ENCODE peak calls at places on chromosomes 13 and 19, in ten cellular contexts. One of them, this sample, is unnamed.

GRCh38 chr19:33814181-33815165 is 17.8 kb downstream of the KCTD15 start:
- DNase-seq in K562: no peak
- DNase-seq in stomach: no peak
- DNase-seq in Panc1: no peak
- DNase-seq in endothelial cell of umbilical vein: peak; percentile 84
- DNase-seq in breast epithelium: no peak
- DNase-seq in HCT116: no peak
- DNase-seq in sigmoid colon: peak; percentile 36
- DNase-seq in HepG2: no peak
- DNase-seq in H1: no peak
- DNase-seq in this sample: peak; percentile 41

GRCh38 chr19:23203841-23204344 is 46.3 kb downstream of the ZNF724 start:
- DNase-seq in K562: peak; percentile 17
- DNase-seq in stomach: no peak
- DNase-seq in Panc1: no peak
- DNase-seq in endothelial cell of umbilical vein: no peak
- DNase-seq in breast epithelium: no peak
- DNase-seq in HCT116: no peak
- DNase-seq in sigmoid colon: no peak
- DNase-seq in HepG2: no peak
- DNase-seq in H1: no peak
- DNase-seq in this sample: no peak

GRCh38 chr19:30431591-30431990 is 59.4 kb downstream of the ZNF536 start:
- DNase-seq in K562: no peak
- DNase-seq in stomach: no peak
- DNase-seq in Panc1: no peak
- DNase-seq in endothelial cell of umbilical vein: no peak
- DNase-seq in breast epithelium: no peak
- DNase-seq in HCT116: no peak
- DNase-seq in sigmoid colon: no peak
- DNase-seq in HepG2: no peak
- DNase-seq in H1: peak; percentile 22
- DNase-seq in this sample: peak; percentile 9

GRCh38 chr19:18895038-18895827 is 725 bp downstream of the CERS1 start:
- DNase-seq in K562: peak; percentile 72
- DNase-seq in stomach: no peak
- DNase-seq in Panc1: no peak
- DNase-seq in endothelial cell of umbilical vein: peak; percentile 42
- DNase-seq in breast epithelium: no peak
- DNase-seq in HCT116: peak; percentile 38
- DNase-seq in sigmoid colon: no peak
- DNase-seq in HepG2: peak; percentile 79
- DNase-seq in H1: peak; percentile 80
- DNase-seq in this sample: peak; percentile 75

GRCh38 chr19:44540736-44541135 is 11.3 kb upstream of the CEACAM20 start:
- DNase-seq in K562: no peak
- DNase-seq in stomach: no peak
- DNase-seq in Panc1: no peak
- DNase-seq in endothelial cell of umbilical vein: no peak
- DNase-seq in breast epithelium: no peak
- DNase-seq in HCT116: no peak
- DNase-seq in sigmoid colon: no peak
- DNase-seq in HepG2: no peak
- DNase-seq in H1: no peak
- DNase-seq in this sample: no peak

GRCh38 chr13:40517486-40518311 is 148.7 kb downstream of the FOXO1 start:
- DNase-seq in K562: no peak
- DNase-seq in stomach: no peak
- DNase-seq in Panc1: no peak
- DNase-seq in endothelial cell of umbilical vein: no peak
- DNase-seq in breast epithelium: no peak
- DNase-seq in HCT116: no peak
- DNase-seq in sigmoid colon: no peak
- DNase-seq in HepG2: no peak
- DNase-seq in H1: no peak
- DNase-seq in this sample: no peak

GRCh38 chr13:49908637-49909036 is 27.5 kb downstream of the SPRYD7 start:
- DNase-seq in K562: peak; percentile 14
- DNase-seq in stomach: no peak
- DNase-seq in Panc1: no peak
- DNase-seq in endothelial cell of umbilical vein: no peak
- DNase-seq in breast epithelium: no peak
- DNase-seq in HCT116: peak; percentile 2
- DNase-seq in sigmoid colon: no peak
- DNase-seq in HepG2: no peak
- DNase-seq in H1: no peak
- DNase-seq in this sample: no peak

GRCh38 chr13:77874406-77874805 is 44.2 kb downstream of the EDNRB start:
- DNase-seq in K562: no peak
- DNase-seq in stomach: no peak
- DNase-seq in Panc1: no peak
- DNase-seq in endothelial cell of umbilical vein: peak; percentile 60
- DNase-seq in breast epithelium: no peak
- DNase-seq in HCT116: no peak
- DNase-seq in sigmoid colon: no peak
- DNase-seq in HepG2: no peak
- DNase-seq in H1: no peak
- DNase-seq in this sample: no peak

GRCh38 chr19:42317535-42317934 is 4.4 kb downstream of the TMEM145 start:
- DNase-seq in K562: no peak
- DNase-seq in stomach: no peak
- DNase-seq in Panc1: no peak
- DNase-seq in endothelial cell of umbilical vein: no peak
- DNase-seq in breast epithelium: no peak
- DNase-seq in HCT116: no peak
- DNase-seq in sigmoid colon: no peak
- DNase-seq in HepG2: no peak
- DNase-seq in H1: no peak
- DNase-seq in this sample: no peak

GRCh38 chr19:35141627-35142401 is 1.2 kb upstream of the FXYD7 start:
- DNase-seq in K562: peak; percentile 61
- DNase-seq in stomach: no peak
- DNase-seq in Panc1: no peak
- DNase-seq in endothelial cell of umbilical vein: no peak
- DNase-seq in breast epithelium: no peak
- DNase-seq in HCT116: no peak
- DNase-seq in sigmoid colon: no peak
- DNase-seq in HepG2: no peak
- DNase-seq in H1: peak; percentile 65
- DNase-seq in this sample: no peak

GRCh38 chr19:2567580-2567979 is 91.7 kb downstream of the GADD45B start:
- DNase-seq in K562: no peak
- DNase-seq in stomach: no peak
- DNase-seq in Panc1: no peak
- DNase-seq in endothelial cell of umbilical vein: no peak
- DNase-seq in breast epithelium: no peak
- DNase-seq in HCT116: no peak
- DNase-seq in sigmoid colon: peak; percentile 85
- DNase-seq in HepG2: no peak
- DNase-seq in H1: no peak
- DNase-seq in this sample: peak; percentile 85

DNA sequence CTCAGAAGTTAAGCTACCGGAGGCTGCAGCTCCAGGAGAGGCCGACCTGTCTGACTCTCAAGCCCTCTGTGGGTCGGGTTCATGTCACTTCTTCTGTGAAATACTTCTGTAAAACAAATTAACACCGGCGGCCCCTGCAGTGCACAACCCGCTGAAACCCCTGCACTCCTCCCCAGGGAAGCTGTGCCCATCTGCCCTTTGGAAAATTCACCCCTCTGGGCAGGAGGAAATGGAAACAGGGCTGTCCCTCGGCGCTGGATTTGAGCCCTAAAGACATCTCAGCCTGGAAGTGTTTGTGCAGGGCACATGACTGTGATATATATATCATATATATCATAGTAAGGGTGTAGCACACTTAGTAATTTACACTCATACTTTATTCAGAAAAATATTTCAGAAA is 415.3 kb downstream of the IRS2 start:
- DNase-seq in K562: no peak
- DNase-seq in stomach: no peak
- DNase-seq in Panc1: no peak
- DNase-seq in endothelial cell of umbilical vein: no peak
- DNase-seq in breast epithelium: no peak
- DNase-seq in HCT116: no peak
- DNase-seq in sigmoid colon: no peak
- DNase-seq in HepG2: no peak
- DNase-seq in H1: no peak
- DNase-seq in this sample: no peak
- TF ChIP-seq POLR2AphosphoS5 in K562: no peak
- TF ChIP-seq POLR2AphosphoS5 in stomach: no peak
- TF ChIP-seq POLR2AphosphoS5 in Panc1: no peak
- TF ChIP-seq POLR2AphosphoS5 in endothelial cell of umbilical vein: no peak
- TF ChIP-seq POLR2AphosphoS5 in breast epithelium: no peak
- TF ChIP-seq POLR2AphosphoS5 in HCT116: no peak
- TF ChIP-seq POLR2AphosphoS5 in sigmoid colon: no peak
- TF ChIP-seq POLR2AphosphoS5 in HepG2: no peak
- TF ChIP-seq POLR2AphosphoS5 in H1: no peak
- TF ChIP-seq POLR2AphosphoS5 in this sample: no peak

DNA sequence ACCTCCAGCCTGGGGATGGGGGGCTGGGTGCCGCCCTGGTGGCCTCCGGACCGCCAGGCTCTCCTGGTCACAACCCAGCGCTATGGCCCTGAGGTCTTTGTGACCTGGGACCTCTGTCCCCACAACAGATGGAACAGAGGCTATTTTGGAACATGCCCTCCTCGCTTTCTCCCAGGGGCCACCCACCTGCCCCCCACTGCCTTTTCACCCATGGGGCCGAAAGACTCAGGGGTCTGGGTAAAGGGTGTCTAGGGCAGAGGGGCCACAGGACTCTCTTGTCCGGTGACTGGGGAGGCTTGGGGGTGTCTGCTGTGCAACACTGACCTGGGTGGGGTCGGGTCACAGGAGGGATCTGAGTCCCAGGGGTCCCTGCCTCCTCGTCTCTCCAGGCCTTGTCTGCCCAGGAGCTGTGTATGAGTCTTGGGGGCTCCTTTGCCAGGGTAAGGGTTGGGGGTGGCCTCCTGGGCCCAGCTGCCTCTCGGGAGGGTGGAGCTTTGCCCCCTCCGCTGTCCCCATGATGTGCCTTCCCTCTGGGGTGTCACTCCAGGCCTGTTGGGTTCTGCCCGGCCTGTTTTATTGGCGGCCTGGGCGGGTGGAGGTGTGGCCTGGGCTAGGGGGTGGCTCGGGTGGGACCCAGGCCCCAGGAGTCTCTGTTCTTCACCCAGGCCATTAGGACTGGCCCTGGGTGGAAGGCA is 2.0 kb downstream of the ARID3A start:
- DNase-seq in K562: no peak
- DNase-seq in stomach: no peak
- DNase-seq in Panc1: no peak
- DNase-seq in endothelial cell of umbilical vein: no peak
- DNase-seq in breast epithelium: no peak
- DNase-seq in HCT116: no peak
- DNase-seq in sigmoid colon: no peak
- DNase-seq in HepG2: no peak
- DNase-seq in H1: no peak
- DNase-seq in this sample: no peak
- H3K4me3 ChIP-seq in K562: peak overlapping the region; percentile 99
- H3K4me3 ChIP-seq in stomach: peak overlapping the region; percentile 86
- H3K4me3 ChIP-seq in Panc1: peak overlapping the region; percentile 76
- H3K4me3 ChIP-seq in endothelial cell of umbilical vein: no peak overlapping the region
- H3K4me3 ChIP-seq in breast epithelium: peak overlapping the region; percentile 86
- H3K4me3 ChIP-seq in HCT116: no peak overlapping the region
- H3K4me3 ChIP-seq in sigmoid colon: peak overlapping the region; percentile 97
- H3K4me3 ChIP-seq in HepG2: peak overlapping the region; percentile 98
- H3K4me3 ChIP-seq in H1: peak overlapping the region; percentile 86
- H3K4me3 ChIP-seq in this sample: peak overlapping the region; percentile 90

DNA sequence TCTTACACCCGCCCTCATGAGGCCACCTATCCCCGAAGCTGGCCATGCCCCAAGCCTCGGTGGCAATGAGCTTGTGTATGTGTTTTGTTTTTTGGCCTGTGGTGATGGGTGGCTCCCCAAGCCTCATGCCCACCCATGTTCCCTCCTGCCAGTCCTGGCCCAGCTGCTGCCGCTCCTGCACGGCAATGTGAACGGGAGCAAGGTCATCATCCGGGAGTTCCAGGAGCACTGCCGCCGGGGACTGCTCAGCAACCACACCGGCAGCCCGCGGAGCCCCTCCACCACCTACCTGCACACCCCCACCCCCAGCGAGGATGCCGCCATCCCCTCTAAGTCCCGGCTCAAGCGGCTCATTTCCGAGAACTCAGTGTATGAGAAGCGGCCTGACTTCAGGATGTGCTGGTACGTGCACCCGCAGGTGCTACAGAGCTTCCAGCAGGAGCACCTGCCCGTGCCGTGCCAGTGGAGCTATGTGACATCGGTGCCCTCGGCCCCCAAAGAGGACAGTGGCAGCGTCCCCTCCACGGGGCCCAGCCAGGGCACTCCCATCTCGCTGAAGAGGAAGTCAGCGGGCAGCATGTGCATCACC is 24.6 kb downstream of the UBXN6 start:
- DNase-seq in K562: no peak
- DNase-seq in stomach: no peak
- DNase-seq in Panc1: no peak
- DNase-seq in endothelial cell of umbilical vein: no peak
- DNase-seq in breast epithelium: no peak
- DNase-seq in HCT116: no peak
- DNase-seq in sigmoid colon: no peak
- DNase-seq in HepG2: no peak
- DNase-seq in H1: no peak
- DNase-seq in this sample: no peak
- H3K9me3 ChIP-seq in K562: no peaks in the 10 kb centered on the region
- H3K9me3 ChIP-seq in stomach: no peaks in the 10 kb centered on the region
- H3K9me3 ChIP-seq in Panc1: no peaks in the 10 kb centered on the region
- H3K9me3 ChIP-seq in endothelial cell of umbilical vein: no peaks in the 10 kb centered on the region
- H3K9me3 ChIP-seq in breast epithelium: no peaks in the 10 kb centered on the region
- H3K9me3 ChIP-seq in HCT116: no peaks in the 10 kb centered on the region
- H3K9me3 ChIP-seq in sigmoid colon: no peaks in the 10 kb centered on the region
- H3K9me3 ChIP-seq in HepG2: no peaks in the 10 kb centered on the region
- H3K9me3 ChIP-seq in H1: no peaks in the 10 kb centered on the region
- H3K9me3 ChIP-seq in this sample: no peaks in the 10 kb centered on the region

DNA sequence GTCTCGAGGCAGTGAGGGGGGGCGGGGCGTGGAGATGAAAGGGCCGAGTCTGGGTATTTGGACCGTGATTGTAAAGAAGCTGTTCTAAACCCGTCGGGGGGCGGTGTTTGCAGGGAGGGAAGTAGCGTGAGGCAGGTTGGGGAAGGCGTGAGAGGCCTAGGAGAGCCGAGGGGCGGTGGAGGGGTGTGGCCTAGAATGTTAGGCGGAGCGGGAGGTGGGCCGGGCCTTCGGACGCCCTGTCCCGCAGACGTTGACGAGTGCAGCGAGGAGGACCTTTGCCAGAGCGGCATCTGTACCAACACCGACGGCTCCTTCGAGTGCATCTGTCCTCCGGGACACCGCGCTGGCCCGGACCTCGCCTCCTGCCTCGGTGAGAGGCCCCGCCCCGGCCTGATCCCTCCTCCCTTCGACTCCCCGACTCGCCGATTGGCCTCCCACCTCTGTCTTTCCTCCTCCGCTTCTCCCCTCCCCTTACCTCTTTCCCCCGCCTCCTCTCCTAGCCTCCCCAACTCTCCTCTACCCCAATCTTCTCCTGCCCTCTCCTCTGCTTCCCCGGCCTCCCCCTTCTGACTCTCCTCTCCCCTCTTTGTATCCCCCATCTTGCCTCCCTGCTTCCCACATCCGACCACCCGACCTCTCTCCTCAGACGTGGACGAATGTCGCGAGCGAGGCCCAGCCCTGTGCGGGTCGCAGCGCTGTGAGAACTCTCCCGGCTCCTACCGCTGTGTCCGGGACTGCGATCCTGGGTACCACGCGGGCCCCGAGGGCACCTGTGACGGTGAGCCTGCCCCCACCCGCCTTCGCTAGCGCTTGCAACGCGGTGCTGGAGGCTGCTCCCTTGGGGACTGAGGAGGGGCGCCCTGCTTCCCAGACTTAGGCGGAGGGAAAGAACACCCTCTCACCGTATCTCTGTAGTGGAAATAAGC is 12.8 kb downstream of the LTBP4 start:
- DNase-seq in K562: peak; percentile 92
- DNase-seq in stomach: peak; percentile 83
- DNase-seq in Panc1: no peak
- DNase-seq in endothelial cell of umbilical vein: no peak
- DNase-seq in breast epithelium: peak; percentile 84
- DNase-seq in HCT116: peak; percentile 89
- DNase-seq in sigmoid colon: peak; percentile 95
- DNase-seq in HepG2: no peak
- DNase-seq in H1: peak; percentile 88
- DNase-seq in this sample: peak; percentile 94
- TF ChIP-seq POLR2AphosphoS5 in K562: no peak
- TF ChIP-seq POLR2AphosphoS5 in stomach: peak; percentile 66
- TF ChIP-seq POLR2AphosphoS5 in Panc1: no peak
- TF ChIP-seq POLR2AphosphoS5 in endothelial cell of umbilical vein: no peak
- TF ChIP-seq POLR2AphosphoS5 in breast epithelium: no peak
- TF ChIP-seq POLR2AphosphoS5 in HCT116: peak; percentile 68
- TF ChIP-seq POLR2AphosphoS5 in sigmoid colon: peak; percentile 35
- TF ChIP-seq POLR2AphosphoS5 in HepG2: no peak
- TF ChIP-seq POLR2AphosphoS5 in H1: peak; percentile 81
- TF ChIP-seq POLR2AphosphoS5 in this sample: peak; percentile 77